ENCODE peak calls at places on chromosomes 6 and 20, in seven cellular contexts. N is dorsolateral prefrontal cortex, G is tibial nerve, T is psoas muscle, X is pancreas, Y is RWPE1, O is heart left ventricle. V is an unnamed sample.

GRCh38 chr6:159071843-159072769 is 27.3 kb upstream of the TAGAP start:
- DNase-seq in N (no peak), G (no peak), T (no peak), X (no peak), Y (no peak), O (no peak), V (no peak)

GRCh38 chr6:157768863-157769551 is 54.0 kb upstream of the SNX9 start:
- DNase-seq in N (no peak), G (no peak), T (no peak), X (no peak), Y (no peak), O (no peak), V (no peak)

GRCh38 chr6:17015551-17016381 is 86.1 kb upstream of the STMND1 start:
- DNase-seq in N (no peak), G (no peak), T (no peak), X (no peak), Y (no peak), O (peak), V (no peak)

GRCh38 chr6:166624275-166624674 is 2.8 kb downstream of the RPS6KA2 start:
- DNase-seq in N (no peak), G (peak), T (no peak), X (no peak), Y (no peak), O (no peak), V (no peak)

GRCh38 chr6:26306248-26306647 is 58.8 kb upstream of the BTN3A2 start:
- DNase-seq in N (no peak), G (no peak), T (no peak), X (no peak), Y (no peak), O (no peak), V (no peak)

GRCh38 chr20:17558154-17558940 is 11.5 kb upstream of the DSTN start:
- DNase-seq in N (no peak), G (no peak), T (no peak), X (no peak), Y (peak), O (peak), V (no peak)

GRCh38 chr6:127972815-127973214 is 72.0 kb upstream of the THEMIS start:
- DNase-seq in N (no peak), G (no peak), T (no peak), X (no peak), Y (no peak), O (no peak), V (no peak)

GRCh38 chr6:119739776-119740175 is 390.2 kb upstream of the MAN1A1 start:
- DNase-seq in N (no peak), G (no peak), T (no peak), X (no peak), Y (no peak), O (no peak), V (no peak)

GRCh38 chr6:13407709-13408695 is 79.4 kb downstream of the GFOD1 start:
- DNase-seq in N (no peak), G (peak), T (no peak), X (peak), Y (peak), O (no peak), V (no peak)

GRCh38 chr20:44001667-44002596 is 87.3 kb downstream of the TOX2 start:
- DNase-seq in N (no peak), G (no peak), T (no peak), X (no peak), Y (no peak), O (peak), V (no peak)

GRCh38 chr6:159980474-159980873 is 11.6 kb downstream of the IGF2R start:
- DNase-seq in N (no peak), G (no peak), T (no peak), X (no peak), Y (no peak), O (no peak), V (no peak)

GRCh38 chr6:158016571-158017383 is 35.1 kb downstream of the SYNJ2 start:
- DNase-seq in N (no peak), G (no peak), T (peak), X (no peak), Y (no peak), O (no peak), V (no peak)

GRCh38 chr6:107368471-107368870 is 90.9 kb downstream of the PDSS2 start:
- DNase-seq in N (no peak), G (no peak), T (no peak), X (no peak), Y (no peak), O (no peak), V (no peak)

GRCh38 chr20:23144856-23145255 is 58.7 kb upstream of the CD93 start:
- DNase-seq in N (no peak), G (no peak), T (peak), X (no peak), Y (no peak), O (no peak), V (no peak)

GRCh38 chr20:33688938-33689424 is 2.8 kb upstream of the E2F1 start:
- DNase-seq in N (no peak), G (no peak), T (no peak), X (no peak), Y (no peak), O (no peak), V (no peak)

GRCh38 chr6:142088858-142089216 is 43.9 kb upstream of the GJE1 start:
- DNase-seq in N (no peak), G (no peak), T (peak), X (no peak), Y (peak), O (peak), V (no peak)

GRCh38 chr20:25082498-25082873 is 545 bp upstream of the VSX1 start:
- DNase-seq in N (no peak), G (no peak), T (peak), X (no peak), Y (no peak), O (no peak), V (no peak)

GRCh38 chr6:33429745-33430042 is 9.8 kb downstream of the SYNGAP1 start:
- DNase-seq in N (no peak), G (no peak), T (no peak), X (no peak), Y (no peak), O (no peak), V (no peak)

GRCh38 chr20:20500312-20500711 is 132.4 kb downstream of the INSM1 start:
- DNase-seq in N (no peak), G (no peak), T (no peak), X (no peak), Y (no peak), O (no peak), V (no peak)

GRCh38 chr6:148395583-148396101 is 53.0 kb downstream of the SASH1 start:
- DNase-seq in N (peak), G (no peak), T (no peak), X (no peak), Y (no peak), O (peak), V (no peak)

GRCh38 chr6:108948252-108948651 is 100.0 kb downstream of the ARMC2 start:
- DNase-seq in N (peak), G (no peak), T (no peak), X (peak), Y (peak), O (peak), V (no peak)

DNA sequence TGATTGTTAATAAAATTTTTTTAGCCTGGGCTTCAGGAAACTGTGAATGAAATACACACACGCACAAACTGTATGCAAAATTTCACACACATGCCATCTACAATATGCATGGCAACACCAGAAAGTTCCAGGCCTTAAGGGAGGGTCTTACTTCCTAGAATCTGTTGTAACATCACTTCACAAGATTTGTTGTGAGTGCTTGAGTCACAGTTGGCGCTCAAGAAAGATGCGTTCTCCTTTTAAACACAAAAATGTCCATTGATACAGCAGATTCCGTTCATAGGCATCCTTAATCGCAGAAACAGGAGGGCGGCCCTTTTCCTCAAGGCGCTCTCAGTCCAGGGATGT is 484 bp upstream of the RTF2 start:
- DNase-seq in N (no peak), G (no peak), T (no peak), X (no peak), Y (no peak), O (no peak), V (no peak)
- H3K27ac ChIP-seq in N (peak), G (peak), T (peak), X (peak), Y (peak), O (peak), V (peak)

DNA sequence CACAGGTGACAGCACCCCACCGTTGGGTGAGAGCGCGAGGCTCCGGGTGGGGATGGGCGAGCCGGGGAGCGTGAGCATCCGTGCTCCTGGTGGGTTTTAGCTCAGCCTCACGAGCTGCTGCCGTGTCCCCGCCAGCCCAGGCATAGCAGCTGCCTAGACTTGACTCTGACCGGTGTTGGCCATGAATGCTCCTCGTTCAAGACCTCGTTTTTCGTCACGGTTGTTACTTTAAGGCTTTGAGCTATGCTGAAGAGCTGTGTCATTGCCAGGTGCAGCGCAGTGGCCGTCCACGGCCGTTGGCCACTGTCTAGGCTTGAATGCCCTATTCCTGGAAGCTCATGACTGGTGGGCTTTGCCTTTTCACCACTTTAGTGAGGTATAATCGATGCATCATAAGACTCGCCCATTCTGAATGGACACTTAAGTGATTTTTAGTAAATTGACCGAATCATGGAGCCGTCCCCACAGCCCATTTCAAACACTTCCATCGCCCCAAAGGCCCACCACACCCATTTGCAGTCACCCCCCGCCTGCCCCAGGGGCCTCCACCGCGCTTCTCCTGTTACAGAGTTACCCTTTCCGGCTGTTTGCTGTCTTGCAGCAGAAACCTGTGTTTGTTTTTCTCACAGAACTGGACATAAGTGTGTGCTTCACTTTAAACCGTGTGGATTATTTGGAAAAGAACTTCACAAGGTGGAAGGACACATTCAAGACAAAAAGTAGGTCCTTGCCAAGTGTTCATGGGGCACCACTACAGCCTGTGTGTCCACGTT is 21.4 kb upstream of the ADRM1 start:
- DNase-seq in N (no peak), G (no peak), T (no peak), X (no peak), Y (no peak), O (no peak), V (no peak)
- H3K27ac ChIP-seq in N (no peak), G (no peak), T (peak), X (no peak), Y (no peak), O (no peak), V (no peak)

GRCh38 chr6:88814909-88815308 is 148.5 kb downstream of the RNGTT start:
- DNase-seq in N (no peak), G (no peak), T (no peak), X (no peak), Y (peak), O (no peak), V (no peak)

GRCh38 chr6:88815491-88815890 is 147.9 kb downstream of the RNGTT start:
- DNase-seq in N (no peak), G (no peak), T (no peak), X (no peak), Y (no peak), O (no peak), V (no peak)

GRCh38 chr6:88808381-88808780 is 155.0 kb downstream of the RNGTT start:
- DNase-seq in N (no peak), G (no peak), T (no peak), X (no peak), Y (no peak), O (no peak), V (no peak)

GRCh38 chr6:88810089-88810488 is 153.3 kb downstream of the RNGTT start:
- DNase-seq in N (no peak), G (no peak), T (no peak), X (no peak), Y (no peak), O (no peak), V (no peak)

DNA sequence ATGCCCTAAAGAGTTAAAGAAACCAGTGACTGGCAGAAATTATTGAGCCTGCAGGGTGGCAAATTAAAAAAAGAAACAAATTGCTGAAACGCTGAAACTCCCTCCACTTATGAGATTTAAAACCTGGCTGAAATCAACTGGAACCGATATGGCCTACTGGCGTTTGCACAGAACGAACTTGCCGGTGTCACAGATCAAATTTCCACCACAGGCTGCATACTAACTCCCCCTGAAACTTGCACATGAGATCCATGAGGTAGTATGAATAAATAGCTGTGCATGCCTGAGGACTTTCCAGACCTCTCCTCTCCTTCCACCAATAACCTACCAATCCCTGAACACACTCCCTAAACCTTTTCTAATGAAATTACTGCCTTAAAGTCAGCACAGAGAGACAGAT is 150.4 kb downstream of the RNGTT start:
- DNase-seq in N (no peak), G (no peak), T (no peak), X (no peak), Y (no peak), O (no peak), V (no peak)
- H3K27ac ChIP-seq in N (no peak), G (no peak), T (peak), X (no peak), Y (no peak), O (no peak), V (no peak)

DNA sequence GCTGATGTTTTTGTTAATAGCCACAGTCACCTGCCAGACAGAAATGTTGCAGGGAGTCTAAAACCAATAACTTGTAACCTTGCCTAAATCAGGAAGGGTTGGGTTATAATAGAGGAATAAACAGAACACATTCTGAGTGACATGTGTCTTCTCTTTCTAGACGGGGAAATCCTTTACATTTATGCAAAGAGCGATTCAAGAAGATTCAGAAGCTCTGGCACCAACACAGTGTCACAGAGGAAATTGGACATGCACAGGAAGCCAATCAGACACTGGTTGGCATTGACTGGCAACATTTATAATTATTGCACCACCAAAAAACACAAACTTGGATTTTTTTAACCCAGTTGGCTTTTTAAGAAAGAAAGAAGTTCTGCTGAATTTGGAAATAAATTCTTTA is 31.5 kb downstream of the PRPH2 start:
- DNase-seq in N (no peak), G (no peak), T (no peak), X (no peak), Y (no peak), O (no peak), V (no peak)
- H3K27ac ChIP-seq in N (no peak), G (no peak), T (peak), X (peak), Y (no peak), O (peak), V (no peak)

DNA sequence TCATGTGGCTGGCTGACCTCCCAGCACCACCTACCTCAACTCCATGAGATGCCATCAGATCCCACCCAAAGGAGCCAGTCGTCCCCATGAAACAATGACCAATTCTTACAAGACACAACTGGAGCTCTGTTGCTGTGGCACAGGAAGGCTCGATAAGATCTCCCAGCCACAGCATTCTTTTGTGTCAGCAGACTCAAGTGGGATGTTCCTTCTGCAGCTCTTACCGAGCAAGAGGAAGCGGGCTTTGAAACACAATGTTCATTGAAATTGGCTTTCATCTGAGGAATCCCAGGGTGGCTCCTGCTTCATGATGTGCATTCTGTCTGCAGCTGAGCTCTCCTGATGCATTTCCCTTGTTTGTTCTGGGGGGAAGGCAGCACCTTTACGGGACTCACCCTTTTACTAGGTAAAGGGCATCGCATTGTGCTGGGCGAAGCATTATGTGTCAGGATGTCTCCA is 222.0 kb upstream of the SGK1 start:
- DNase-seq in N (peak), G (no peak), T (no peak), X (no peak), Y (no peak), O (peak), V (no peak)
- H3K27ac ChIP-seq in N (peak), G (peak), T (no peak), X (no peak), Y (no peak), O (peak), V (peak)

GRCh38 chr6:144063246-144063743 is 32.1 kb downstream of the SF3B5 start:
- DNase-seq in N (no peak), G (no peak), T (no peak), X (peak), Y (no peak), O (no peak), V (no peak)

GRCh38 chr6:144055121-144055931 is 40.0 kb downstream of the SF3B5 start:
- DNase-seq in N (no peak), G (no peak), T (no peak), X (no peak), Y (no peak), O (no peak), V (no peak)

GRCh38 chr6:144062757-144063156 is 32.6 kb downstream of the SF3B5 start:
- DNase-seq in N (no peak), G (no peak), T (no peak), X (no peak), Y (no peak), O (no peak), V (no peak)

GRCh38 chr6:144063744-144064401 is 31.5 kb downstream of the SF3B5 start:
- DNase-seq in N (peak), G (peak), T (peak), X (peak), Y (peak), O (peak), V (peak)

GRCh38 chr6:144059139-144059538 is 36.2 kb downstream of the SF3B5 start:
- DNase-seq in N (no peak), G (no peak), T (no peak), X (no peak), Y (no peak), O (no peak), V (no peak)
- H3K27ac ChIP-seq in N (no peak), G (no peak), T (no peak), X (no peak), Y (no peak), O (no peak), V (no peak)

GRCh38 chr6:6931047-6932025 is 176.4 kb upstream of the RREB1 start:
- DNase-seq in N (no peak), G (no peak), T (no peak), X (no peak), Y (no peak), O (no peak), V (no peak)
- H3K27ac ChIP-seq in N (no peak), G (no peak), T (no peak), X (peak), Y (no peak), O (no peak), V (no peak)

GRCh38 chr20:834151-834747 is 734 bp downstream of the FAM110A start:
- DNase-seq in N (no peak), G (no peak), T (no peak), X (no peak), Y (no peak), O (no peak), V (no peak)
- H3K27ac ChIP-seq in N (no peak), G (peak), T (peak), X (no peak), Y (peak), O (peak), V (peak)

GRCh38 chr6:138555294-138555988 is 56.1 kb upstream of the NHSL1 start:
- DNase-seq in N (no peak), G (no peak), T (no peak), X (no peak), Y (no peak), O (no peak), V (no peak)

GRCh38 chr6:138554146-138554545 is 54.9 kb upstream of the NHSL1 start:
- DNase-seq in N (no peak), G (no peak), T (no peak), X (no peak), Y (no peak), O (no peak), V (no peak)

GRCh38 chr6:138559153-138559552 is 59.9 kb upstream of the NHSL1 start:
- DNase-seq in N (no peak), G (no peak), T (no peak), X (no peak), Y (no peak), O (no peak), V (no peak)

GRCh38 chr6:138560130-138560850 is 61.0 kb upstream of the NHSL1 start:
- DNase-seq in N (no peak), G (no peak), T (no peak), X (no peak), Y (no peak), O (no peak), V (no peak)

GRCh38 chr6:138557147-138557546 is 57.9 kb upstream of the NHSL1 start:
- DNase-seq in N (no peak), G (no peak), T (no peak), X (no peak), Y (no peak), O (no peak), V (no peak)
- H3K27ac ChIP-seq in N (no peak), G (no peak), T (no peak), X (no peak), Y (no peak), O (no peak), V (no peak)